ENCODE peak calls at places on chromosomes 16 and 17, in six cellular contexts. One of them, this sample, is unnamed.

GRCh38 chr17:1031711-1032110 is 34.8 kb downstream of the TIMM22 start:
- DNase-seq in choroid plexus epithelial cell: peak; percentile 59
- DNase-seq in BJ: no peak
- DNase-seq in neural crest cell: peak; percentile 47
- DNase-seq in left ventricle myocardium inferior: peak; percentile 83
- DNase-seq in AG04450: no peak
- DNase-seq in this sample: no peak

GRCh38 chr16:72197556-72197955 is 25.6 kb upstream of the PMFBP1 start:
- DNase-seq in BJ: no peak
- DNase-seq in left ventricle myocardium inferior: no peak
- DNase-seq in choroid plexus epithelial cell: peak; percentile 7
- DNase-seq in neural crest cell: no peak
- DNase-seq in AG04450: no peak
- DNase-seq in this sample: no peak

GRCh38 chr17:27985736-27986394 is 56.6 kb upstream of the NLK start:
- DNase-seq in AG04450: no peak
- DNase-seq in neural crest cell: no peak
- DNase-seq in BJ: no peak
- DNase-seq in choroid plexus epithelial cell: no peak
- DNase-seq in left ventricle myocardium inferior: no peak
- DNase-seq in this sample: no peak

GRCh38 chr16:9092282-9092962 is 978 bp downstream of the HAPSTR1 start:
- DNase-seq in choroid plexus epithelial cell: no peak
- DNase-seq in AG04450: no peak
- DNase-seq in BJ: no peak
- DNase-seq in left ventricle myocardium inferior: peak; percentile 63
- DNase-seq in neural crest cell: peak; percentile 19
- DNase-seq in this sample: no peak

GRCh38 chr17:82330322-82331239 is 3.0 kb downstream of the SECTM1 start:
- DNase-seq in left ventricle myocardium inferior: no peak
- DNase-seq in AG04450: peak; percentile 30
- DNase-seq in BJ: no peak
- DNase-seq in choroid plexus epithelial cell: peak; percentile 44
- DNase-seq in neural crest cell: no peak
- DNase-seq in this sample: no peak

GRCh38 chr17:78678220-78678554 is 101.0 kb upstream of the DNAH17 start:
- DNase-seq in choroid plexus epithelial cell: no peak
- DNase-seq in BJ: no peak
- DNase-seq in AG04450: no peak
- DNase-seq in neural crest cell: no peak
- DNase-seq in left ventricle myocardium inferior: no peak
- DNase-seq in this sample: no peak

GRCh38 chr16:72244853-72245252 is 72.9 kb upstream of the PMFBP1 start:
- DNase-seq in AG04450: no peak
- DNase-seq in BJ: no peak
- DNase-seq in neural crest cell: no peak
- DNase-seq in choroid plexus epithelial cell: peak; percentile 17
- DNase-seq in left ventricle myocardium inferior: no peak
- DNase-seq in this sample: no peak

GRCh38 chr17:81341347-81342061 is 46.4 kb upstream of the SLC38A10 start:
- DNase-seq in AG04450: no peak
- DNase-seq in left ventricle myocardium inferior: no peak
- DNase-seq in neural crest cell: no peak
- DNase-seq in choroid plexus epithelial cell: no peak
- DNase-seq in BJ: no peak
- DNase-seq in this sample: no peak

GRCh38 chr16:87506423-87507350 is 13.9 kb upstream of the ZCCHC14 start:
- DNase-seq in BJ: no peak
- DNase-seq in neural crest cell: no peak
- DNase-seq in left ventricle myocardium inferior: no peak
- DNase-seq in AG04450: no peak
- DNase-seq in choroid plexus epithelial cell: no peak
- DNase-seq in this sample: no peak

GRCh38 chr16:287298-287811 is 4.4 kb downstream of the PDIA2 start:
- DNase-seq in BJ: no peak
- DNase-seq in choroid plexus epithelial cell: no peak
- DNase-seq in AG04450: no peak
- DNase-seq in left ventricle myocardium inferior: no peak
- DNase-seq in neural crest cell: no peak
- DNase-seq in this sample: no peak

GRCh38 chr17:9004132-9004960 is 17.0 kb upstream of the NTN1 start:
- DNase-seq in left ventricle myocardium inferior: no peak
- DNase-seq in AG04450: no peak
- DNase-seq in choroid plexus epithelial cell: no peak
- DNase-seq in BJ: no peak
- DNase-seq in neural crest cell: peak; percentile 12
- DNase-seq in this sample: no peak
- TF ChIP-seq CTCF in left ventricle myocardium inferior: no peak
- TF ChIP-seq CTCF in AG04450: no peak
- TF ChIP-seq CTCF in choroid plexus epithelial cell: no peak
- TF ChIP-seq CTCF in BJ: no peak
- TF ChIP-seq CTCF in neural crest cell: peak; percentile 37
- TF ChIP-seq CTCF in this sample: no peak

DNA sequence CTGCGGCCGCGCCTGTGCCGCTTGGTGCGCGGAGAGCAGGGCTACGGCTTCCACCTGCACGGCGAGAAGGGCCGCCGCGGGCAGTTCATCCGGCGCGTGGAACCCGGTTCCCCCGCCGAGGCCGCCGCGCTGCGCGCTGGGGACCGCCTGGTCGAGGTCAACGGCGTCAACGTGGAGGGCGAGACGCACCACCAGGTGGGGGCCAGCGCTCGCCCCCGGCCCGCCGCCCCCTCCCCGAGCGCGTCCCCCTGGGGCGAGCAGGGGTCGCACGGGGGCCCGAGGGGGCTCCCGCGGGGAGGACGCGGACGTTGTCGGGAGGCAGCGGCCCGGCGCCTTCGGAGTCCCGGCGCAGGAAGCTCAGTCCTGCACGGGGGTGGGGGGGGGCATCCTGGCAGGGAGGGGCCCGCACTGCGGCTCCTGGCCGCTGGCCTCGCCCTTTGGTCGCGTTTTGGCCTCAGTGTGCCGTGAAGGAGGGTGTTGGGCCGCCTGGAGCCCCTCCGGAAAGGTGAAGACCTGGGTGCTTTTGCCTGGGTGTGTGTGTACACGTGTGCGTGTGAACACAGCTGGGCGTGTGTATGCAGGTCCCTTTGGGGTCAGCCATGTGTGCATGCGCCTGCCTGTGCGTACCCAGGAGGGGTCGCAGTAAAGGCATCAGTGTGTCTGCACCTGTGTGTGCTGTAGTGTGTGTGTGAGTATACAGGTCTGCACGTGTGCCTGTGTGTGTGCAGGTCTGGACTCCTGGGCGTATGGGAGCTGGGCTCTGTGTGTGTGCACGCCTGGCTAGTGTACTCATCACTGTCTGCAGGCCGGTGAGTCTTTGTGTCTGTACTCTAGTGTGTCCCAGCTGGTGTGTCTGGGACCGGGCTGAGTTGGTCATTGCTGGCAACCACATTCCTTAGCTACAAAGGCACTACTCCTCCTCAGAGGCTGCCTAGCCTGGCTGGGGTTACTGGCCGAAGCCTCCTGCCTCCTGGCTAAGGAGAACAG is 615 bp downstream of the NHERF2 start:
- DNase-seq in BJ: no peak
- DNase-seq in choroid plexus epithelial cell: no peak
- DNase-seq in neural crest cell: no peak
- DNase-seq in left ventricle myocardium inferior: no peak
- DNase-seq in AG04450: no peak
- DNase-seq in this sample: no peak
- TF ChIP-seq CTCF in BJ: peak; percentile 17
- TF ChIP-seq CTCF in choroid plexus epithelial cell: no peak
- TF ChIP-seq CTCF in neural crest cell: no peak
- TF ChIP-seq CTCF in left ventricle myocardium inferior: no peak
- TF ChIP-seq CTCF in AG04450: no peak
- TF ChIP-seq CTCF in this sample: no peak

GRCh38 chr16:84735846-84736586 is 36.2 kb downstream of the USP10 start:
- DNase-seq in neural crest cell: no peak
- DNase-seq in AG04450: no peak
- DNase-seq in BJ: no peak
- DNase-seq in left ventricle myocardium inferior: no peak
- DNase-seq in choroid plexus epithelial cell: no peak
- DNase-seq in this sample: no peak
- TF ChIP-seq CTCF in neural crest cell: peak; percentile 19
- TF ChIP-seq CTCF in AG04450: peak; percentile 3
- TF ChIP-seq CTCF in BJ: no peak
- TF ChIP-seq CTCF in left ventricle myocardium inferior: peak; percentile 40
- TF ChIP-seq CTCF in choroid plexus epithelial cell: peak; percentile 21
- TF ChIP-seq CTCF in this sample: no peak

DNA sequence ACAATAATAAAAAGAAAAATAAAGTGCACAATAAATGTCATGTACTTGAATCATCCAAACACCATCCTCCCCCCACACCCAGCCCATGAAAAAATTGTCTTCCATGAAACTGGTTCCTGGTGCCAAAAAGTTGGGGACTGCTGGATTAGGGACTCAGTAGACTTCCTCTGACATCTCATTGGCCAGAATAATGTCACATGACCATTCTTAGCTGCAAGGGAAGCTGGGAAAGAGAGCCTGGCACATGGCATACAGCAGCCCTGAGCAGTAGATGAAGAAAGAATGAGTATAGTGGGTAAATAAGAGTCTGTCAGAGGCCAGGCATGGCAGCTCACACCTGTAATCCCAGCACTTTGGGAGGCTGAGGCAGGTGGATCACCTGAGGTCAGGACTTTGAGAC is 12.5 kb downstream of the ITPRIPL2 start:
- DNase-seq in BJ: no peak
- DNase-seq in left ventricle myocardium inferior: no peak
- DNase-seq in neural crest cell: no peak
- DNase-seq in AG04450: no peak
- DNase-seq in choroid plexus epithelial cell: no peak
- DNase-seq in this sample: no peak
- TF ChIP-seq CTCF in BJ: no peak
- TF ChIP-seq CTCF in left ventricle myocardium inferior: no peak
- TF ChIP-seq CTCF in neural crest cell: no peak
- TF ChIP-seq CTCF in AG04450: no peak
- TF ChIP-seq CTCF in choroid plexus epithelial cell: no peak
- TF ChIP-seq CTCF in this sample: no peak

GRCh38 chr17:2936771-2937321 is 126.6 kb downstream of the OR1D5 start:
- DNase-seq in left ventricle myocardium inferior: no peak
- DNase-seq in neural crest cell: no peak
- DNase-seq in BJ: no peak
- DNase-seq in choroid plexus epithelial cell: no peak
- DNase-seq in AG04450: no peak
- DNase-seq in this sample: no peak

GRCh38 chr17:2936351-2936750 is 127.1 kb downstream of the OR1D5 start:
- DNase-seq in choroid plexus epithelial cell: no peak
- DNase-seq in BJ: no peak
- DNase-seq in neural crest cell: no peak
- DNase-seq in AG04450: no peak
- DNase-seq in left ventricle myocardium inferior: no peak
- DNase-seq in this sample: no peak

GRCh38 chr17:2935622-2936021 is 127.8 kb downstream of the OR1D5 start:
- DNase-seq in choroid plexus epithelial cell: no peak
- DNase-seq in neural crest cell: no peak
- DNase-seq in left ventricle myocardium inferior: no peak
- DNase-seq in BJ: no peak
- DNase-seq in AG04450: no peak
- DNase-seq in this sample: no peak

GRCh38 chr17:2939714-2940351 is 123.6 kb downstream of the OR1D5 start:
- DNase-seq in BJ: no peak
- DNase-seq in AG04450: no peak
- DNase-seq in left ventricle myocardium inferior: peak; percentile 35
- DNase-seq in choroid plexus epithelial cell: no peak
- DNase-seq in neural crest cell: no peak
- DNase-seq in this sample: no peak

GRCh38 chr17:2937331-2938003 is 125.9 kb downstream of the OR1D5 start:
- DNase-seq in left ventricle myocardium inferior: no peak
- DNase-seq in choroid plexus epithelial cell: peak; percentile 23
- DNase-seq in BJ: no peak
- DNase-seq in AG04450: no peak
- DNase-seq in neural crest cell: no peak
- DNase-seq in this sample: no peak
- TF ChIP-seq CTCF in left ventricle myocardium inferior: no peak
- TF ChIP-seq CTCF in choroid plexus epithelial cell: peak; percentile 54
- TF ChIP-seq CTCF in BJ: peak; percentile 43
- TF ChIP-seq CTCF in AG04450: peak; percentile 29
- TF ChIP-seq CTCF in neural crest cell: no peak
- TF ChIP-seq CTCF in this sample: no peak

This sample was measured in D721Med.